ENCODE peak calls at places on chromosome 10, in six cellular contexts. B, O, P, X, D and T are unnamed samples.

GRCh38 chr10:122780391-122780790 is 65.3 kb downstream of the CUZD1 start:
- DNase-seq in X (no peak), B (no peak), P (no peak), D (no peak), O (no peak), T (no peak)

GRCh38 chr10:103605359-103606156 is 112.1 kb downstream of the NEURL1 start:
- DNase-seq in X (peak; percentile 66), D (peak; percentile 28), B (no peak), P (peak; percentile 65), O (no peak), T (peak; percentile 41)

GRCh38 chr10:101028446-101029244 is 2.3 kb downstream of the PDZD7 start:
- DNase-seq in D (no peak), B (no peak), P (no peak), X (no peak), O (no peak), T (no peak)

GRCh38 chr10:131121511-131122035 is 189.9 kb downstream of the TCERG1L start:
- DNase-seq in O (no peak), B (no peak), D (no peak), P (no peak), X (no peak), T (no peak)

GRCh38 chr10:27683226-27683625 is 62.4 kb downstream of the MKX start:
- DNase-seq in B (no peak), O (no peak), D (no peak), X (no peak), P (no peak), T (no peak)

GRCh38 chr10:100997364-100998182 is 2.0 kb upstream of the LZTS2 start:
- DNase-seq in O (peak; percentile 91), B (peak; percentile 94), P (peak; percentile 83), X (peak; percentile 73), D (peak; percentile 89), T (peak; percentile 91)

GRCh38 chr10:112446055-112446854 is 459 bp downstream of the ZDHHC6 start:
- DNase-seq in O (peak; percentile 8), D (no peak), P (no peak), B (no peak), X (no peak), T (peak; percentile 5)

GRCh38 chr10:110007171-110007700 is 548 bp upstream of the ADD3 start:
- DNase-seq in X (no peak), B (no peak), P (no peak), D (peak; percentile 36), O (no peak), T (no peak)

DNA sequence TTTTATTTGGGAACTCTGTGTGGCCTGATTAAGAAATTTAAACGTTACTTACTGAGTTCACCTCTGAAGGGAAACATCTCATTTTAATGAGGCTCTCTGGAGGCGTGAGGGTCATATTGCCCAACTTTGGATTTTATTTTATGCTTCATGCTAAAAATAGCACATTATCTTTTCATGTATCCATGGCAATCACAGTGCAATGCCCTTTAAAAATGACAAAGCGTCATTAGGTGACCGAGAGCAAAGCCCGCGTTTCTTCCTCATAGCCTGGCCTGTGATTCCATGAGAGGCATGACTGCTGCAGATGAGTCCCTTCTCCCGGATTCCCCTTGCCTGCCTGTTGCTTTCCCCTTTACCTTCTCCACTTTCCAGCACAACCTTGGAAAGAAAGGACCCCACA is 98.0 kb upstream of the PITRM1 start:
- DNase-seq in X (no peak), B (no peak), P (no peak), D (no peak), O (no peak), T (no peak)
- TF ChIP-seq CTCF in X (no peak), B (no peak), P (no peak), D (no peak), O (no peak), T (no peak)

GRCh38 chr10:44885710-44886109 is 25.4 kb upstream of the TMEM72 start:
- DNase-seq in O (no peak), B (no peak), P (no peak), X (no peak), D (no peak), T (no peak)
- TF ChIP-seq CTCF in O (no peak), B (no peak), P (no peak), X (no peak), D (no peak), T (no peak)

GRCh38 chr10:124530816-124531215 is 69.2 kb downstream of the LHPP start:
- DNase-seq in O (no peak), P (no peak), B (no peak), X (no peak), D (no peak), T (no peak)

GRCh38 chr10:124532788-124533187 is 71.2 kb downstream of the LHPP start:
- DNase-seq in O (no peak), D (no peak), B (no peak), P (no peak), X (no peak), T (no peak)

GRCh38 chr10:124533266-124533665 is 71.6 kb downstream of the LHPP start:
- DNase-seq in D (no peak), X (no peak), O (no peak), P (no peak), B (no peak), T (no peak)

GRCh38 chr10:124530215-124530665 is 68.6 kb downstream of the LHPP start:
- DNase-seq in D (peak; percentile 85), P (peak; percentile 91), B (peak; percentile 95), X (peak; percentile 87), O (peak; percentile 90), T (peak; percentile 94)

DNA sequence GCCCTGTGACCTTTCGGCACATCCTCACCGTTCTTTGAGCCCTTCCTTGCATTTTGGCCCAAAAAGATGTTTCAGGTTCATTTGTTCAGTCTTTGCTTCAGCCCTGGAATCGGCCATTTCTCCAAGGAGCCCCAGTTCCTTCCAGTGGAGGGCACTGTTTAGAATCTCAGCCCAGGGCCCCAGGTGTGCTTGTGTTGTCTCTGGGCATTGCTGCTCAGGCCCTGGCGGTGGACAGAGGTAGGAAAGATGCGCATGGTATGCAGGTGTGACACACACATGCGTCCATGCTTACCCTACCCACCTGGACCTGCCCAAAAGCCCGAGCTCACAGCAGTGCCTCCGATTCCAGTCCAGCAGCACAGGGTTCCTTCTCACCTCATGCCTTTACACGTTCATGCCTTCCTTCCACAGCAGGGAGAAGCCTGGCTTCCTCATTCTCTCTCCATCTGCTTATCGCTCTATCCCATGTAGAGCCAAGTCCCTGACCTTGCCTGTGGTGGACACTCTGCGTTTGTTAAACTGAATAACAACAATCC is 70.6 kb downstream of the LHPP start:
- DNase-seq in O (peak; percentile 69), D (peak; percentile 46), X (no peak), B (no peak), P (no peak), T (peak; percentile 39)
- TF ChIP-seq CTCF in O (peak; percentile 46), D (no peak), X (no peak), B (peak; percentile 45), P (no peak), T (peak; percentile 21)

GRCh38 chr10:2212196-2212719 is 474.9 kb upstream of the ADARB2 start:
- DNase-seq in X (no peak), P (no peak), D (no peak), B (no peak), O (no peak), T (no peak)
- TF ChIP-seq CTCF in X (no peak), P (no peak), D (no peak), B (no peak), O (no peak), T (no peak)